ENCODE peak calls at places on chromosomes 6 and 20, in eight cellular contexts. N is fibroblast of pulmonary artery, C is T-helper 9 cell, R is NCI-H2081, X is NCI-H1092 treated with DMSO at 0.1 percent for 48 hours, J is SK-N-SH, K is fibroblast of the conjunctiva, L is hypothalamus. M is an unnamed sample.

GRCh38 chr20:33370296-33370695 is 31.0 kb downstream of the CDK5RAP1 start:
- DNase-seq in X (no peak), K (no peak), R (no peak), N (no peak), L (no peak), C (peak), J (no peak), M (no peak)

GRCh38 chr6:88815491-88815890 is 147.9 kb downstream of the RNGTT start:
- DNase-seq in C (no peak), L (no peak), R (no peak), J (no peak), N (no peak), K (no peak), X (no peak), M (no peak)

GRCh38 chr20:45037050-45037449 is 63.9 kb downstream of the KCNS1 start:
- DNase-seq in J (no peak), N (peak), C (no peak), X (no peak), R (no peak), L (no peak), K (peak), M (no peak)

GRCh38 chr6:161226005-161226964 is 47.6 kb downstream of the AGPAT4 start:
- DNase-seq in J (no peak), L (no peak), R (no peak), X (no peak), K (no peak), N (no peak), C (no peak), M (no peak)

GRCh38 chr20:4036351-4036750 is 21.0 kb upstream of the RNF24 start:
- DNase-seq in X (no peak), R (no peak), J (no peak), C (no peak), K (no peak), N (no peak), L (no peak), M (no peak)

GRCh38 chr20:4484431-4485057 is 237.2 kb upstream of the PRND start:
- DNase-seq in J (no peak), C (no peak), N (no peak), K (no peak), X (peak), L (no peak), R (no peak), M (no peak)

GRCh38 chr6:163825033-163825432 is 410.5 kb downstream of the QKI start:
- DNase-seq in N (no peak), X (no peak), K (no peak), L (no peak), J (no peak), R (no peak), C (no peak), M (no peak)

GRCh38 chr6:16684896-16685554 is 76.2 kb downstream of the ATXN1 start:
- DNase-seq in C (peak), R (no peak), L (no peak), K (no peak), N (peak), X (no peak), J (no peak), M (no peak)

GRCh38 chr6:160069050-160069454 is 52.6 kb upstream of the SLC22A1 start:
- DNase-seq in K (no peak), N (no peak), J (no peak), R (no peak), L (no peak), C (no peak), X (no peak), M (no peak)

GRCh38 chr6:80003841-80004198 is 629 bp upstream of the TTK start:
- DNase-seq in L (no peak), N (no peak), C (peak), R (peak), X (peak), K (peak), J (peak), M (peak)

GRCh38 chr6:6191476-6191875 is 129.0 kb downstream of the F13A1 start:
- DNase-seq in C (no peak), K (no peak), L (no peak), J (no peak), N (no peak), X (no peak), R (no peak), M (no peak)

M was measured in NCI-H1930.